ENCODE peak calls at places on chromosome 4, in seven cellular contexts. One of them, this sample, is unnamed.

GRCh38 chr4:1601533-1601835 is 82.6 kb downstream of the FAM53A start:
- DNase-seq in GM12878: no peak
- DNase-seq in CD4-positive, alpha-beta memory T cell: no peak
- DNase-seq in aorta: no peak
- DNase-seq in CD8-positive, alpha-beta memory T cell: no peak
- DNase-seq in fibroblast of lung: no peak
- DNase-seq in A549: no peak
- DNase-seq in this sample: no peak

GRCh38 chr4:144360394-144360793 is 219.9 kb upstream of the GYPA start:
- DNase-seq in CD8-positive, alpha-beta memory T cell: no peak
- DNase-seq in CD4-positive, alpha-beta memory T cell: no peak
- DNase-seq in aorta: no peak
- DNase-seq in fibroblast of lung: no peak
- DNase-seq in A549: no peak
- DNase-seq in GM12878: no peak
- DNase-seq in this sample: no peak

GRCh38 chr4:183716302-183716701 is 57.2 kb downstream of the TRAPPC11 start:
- DNase-seq in aorta: no peak
- DNase-seq in CD8-positive, alpha-beta memory T cell: no peak
- DNase-seq in A549: no peak
- DNase-seq in GM12878: no peak
- DNase-seq in CD4-positive, alpha-beta memory T cell: no peak
- DNase-seq in fibroblast of lung: no peak
- DNase-seq in this sample: no peak

GRCh38 chr4:31617667-31618066 is 897.5 kb downstream of the PCDH7 start:
- DNase-seq in aorta: no peak
- DNase-seq in GM12878: no peak
- DNase-seq in fibroblast of lung: no peak
- DNase-seq in CD8-positive, alpha-beta memory T cell: no peak
- DNase-seq in CD4-positive, alpha-beta memory T cell: no peak
- DNase-seq in A549: no peak
- DNase-seq in this sample: no peak

GRCh38 chr4:176261481-176261880 is 7.5 kb downstream of the ASB5 start:
- DNase-seq in GM12878: no peak
- DNase-seq in A549: no peak
- DNase-seq in CD8-positive, alpha-beta memory T cell: no peak
- DNase-seq in fibroblast of lung: no peak
- DNase-seq in CD4-positive, alpha-beta memory T cell: no peak
- DNase-seq in aorta: no peak
- DNase-seq in this sample: no peak

GRCh38 chr4:183553601-183554345 is 48.9 kb downstream of the ING2 start:
- DNase-seq in GM12878: no peak
- DNase-seq in aorta: peak
- DNase-seq in fibroblast of lung: no peak
- DNase-seq in CD4-positive, alpha-beta memory T cell: no peak
- DNase-seq in A549: no peak
- DNase-seq in CD8-positive, alpha-beta memory T cell: no peak
- DNase-seq in this sample: no peak

GRCh38 chr4:143616771-143617170 is 83.7 kb downstream of the FREM3 start:
- DNase-seq in fibroblast of lung: peak
- DNase-seq in GM12878: peak
- DNase-seq in aorta: no peak
- DNase-seq in CD8-positive, alpha-beta memory T cell: no peak
- DNase-seq in A549: no peak
- DNase-seq in CD4-positive, alpha-beta memory T cell: no peak
- DNase-seq in this sample: no peak

GRCh38 chr4:101756181-101756580 is 34.3 kb upstream of the BANK1 start:
- DNase-seq in CD4-positive, alpha-beta memory T cell: no peak
- DNase-seq in A549: no peak
- DNase-seq in GM12878: no peak
- DNase-seq in fibroblast of lung: peak
- DNase-seq in CD8-positive, alpha-beta memory T cell: no peak
- DNase-seq in aorta: no peak
- DNase-seq in this sample: no peak

GRCh38 chr4:15577508-15577907 is 77.6 kb downstream of the FBXL5 start:
- DNase-seq in fibroblast of lung: peak
- DNase-seq in GM12878: no peak
- DNase-seq in aorta: no peak
- DNase-seq in CD4-positive, alpha-beta memory T cell: no peak
- DNase-seq in CD8-positive, alpha-beta memory T cell: no peak
- DNase-seq in A549: no peak
- DNase-seq in this sample: no peak

DNA sequence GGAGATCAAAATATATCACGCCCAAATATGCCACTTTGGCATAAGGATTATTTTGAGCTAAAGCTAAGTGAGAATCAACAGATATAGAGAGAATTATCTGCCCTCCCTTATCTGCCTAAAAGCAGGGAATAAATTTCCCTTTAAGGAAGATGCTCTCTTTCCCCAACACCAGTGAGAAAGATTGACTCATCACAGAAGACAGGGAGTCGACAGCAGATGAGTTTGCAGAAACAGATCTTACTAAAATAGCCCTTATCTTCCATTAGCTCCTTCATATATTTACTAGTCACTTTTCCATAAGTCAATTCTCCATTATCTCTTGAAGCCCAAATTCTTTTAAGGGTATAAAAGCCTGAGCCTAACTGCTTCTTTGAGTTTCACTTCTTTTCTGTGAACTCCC is 156.6 kb downstream of the CAMK2D start:
- DNase-seq in CD4-positive, alpha-beta memory T cell: no peak
- DNase-seq in fibroblast of lung: no peak
- DNase-seq in A549: peak
- DNase-seq in CD8-positive, alpha-beta memory T cell: no peak
- DNase-seq in aorta: no peak
- DNase-seq in GM12878: no peak
- DNase-seq in this sample: no peak
- H3K27ac ChIP-seq in CD4-positive, alpha-beta memory T cell: no peak
- H3K27ac ChIP-seq in fibroblast of lung: no peak
- H3K27ac ChIP-seq in A549: peak
- H3K27ac ChIP-seq in CD8-positive, alpha-beta memory T cell: no peak
- H3K27ac ChIP-seq in aorta: no peak
- H3K27ac ChIP-seq in GM12878: no peak
- H3K27ac ChIP-seq in this sample: no peak

GRCh38 chr4:110609044-110609750 is 13.7 kb downstream of the PITX2 start:
- DNase-seq in CD8-positive, alpha-beta memory T cell: no peak
- DNase-seq in aorta: no peak
- DNase-seq in GM12878: no peak
- DNase-seq in A549: no peak
- DNase-seq in CD4-positive, alpha-beta memory T cell: no peak
- DNase-seq in fibroblast of lung: no peak
- DNase-seq in this sample: no peak
- H3K4me3 ChIP-seq in CD8-positive, alpha-beta memory T cell: no peak
- H3K4me3 ChIP-seq in aorta: no peak
- H3K4me3 ChIP-seq in GM12878: no peak
- H3K4me3 ChIP-seq in A549: no peak
- H3K4me3 ChIP-seq in CD4-positive, alpha-beta memory T cell: no peak
- H3K4me3 ChIP-seq in fibroblast of lung: no peak
- H3K4me3 ChIP-seq in this sample: no peak

DNA sequence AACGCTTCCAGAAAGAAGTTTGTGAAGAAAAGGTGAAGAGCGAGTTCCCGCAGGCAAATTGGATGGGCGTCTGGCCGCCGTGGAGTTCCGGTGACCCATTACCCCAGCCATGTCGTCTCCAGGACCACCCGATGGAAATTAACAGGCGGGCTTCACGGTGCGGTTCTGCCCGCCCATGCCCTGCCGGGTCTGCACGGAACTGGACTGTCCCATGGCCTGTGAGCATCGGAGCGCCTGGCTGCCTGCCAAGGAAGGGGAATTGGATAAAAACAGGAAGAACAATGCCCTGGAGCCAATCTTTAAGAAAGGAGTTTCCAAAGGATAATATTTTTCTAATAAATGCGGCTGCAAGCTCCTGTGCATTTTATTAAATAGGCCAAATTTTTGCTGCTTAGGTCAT is 319.8 kb upstream of the SLC7A11 start:
- DNase-seq in CD4-positive, alpha-beta memory T cell: no peak
- DNase-seq in A549: no peak
- DNase-seq in GM12878: no peak
- DNase-seq in aorta: peak
- DNase-seq in fibroblast of lung: no peak
- DNase-seq in CD8-positive, alpha-beta memory T cell: no peak
- DNase-seq in this sample: no peak
- H3K27ac ChIP-seq in CD4-positive, alpha-beta memory T cell: no peak
- H3K27ac ChIP-seq in A549: no peak
- H3K27ac ChIP-seq in GM12878: no peak
- H3K27ac ChIP-seq in aorta: no peak
- H3K27ac ChIP-seq in fibroblast of lung: no peak
- H3K27ac ChIP-seq in CD8-positive, alpha-beta memory T cell: no peak
- H3K27ac ChIP-seq in this sample: no peak

DNA sequence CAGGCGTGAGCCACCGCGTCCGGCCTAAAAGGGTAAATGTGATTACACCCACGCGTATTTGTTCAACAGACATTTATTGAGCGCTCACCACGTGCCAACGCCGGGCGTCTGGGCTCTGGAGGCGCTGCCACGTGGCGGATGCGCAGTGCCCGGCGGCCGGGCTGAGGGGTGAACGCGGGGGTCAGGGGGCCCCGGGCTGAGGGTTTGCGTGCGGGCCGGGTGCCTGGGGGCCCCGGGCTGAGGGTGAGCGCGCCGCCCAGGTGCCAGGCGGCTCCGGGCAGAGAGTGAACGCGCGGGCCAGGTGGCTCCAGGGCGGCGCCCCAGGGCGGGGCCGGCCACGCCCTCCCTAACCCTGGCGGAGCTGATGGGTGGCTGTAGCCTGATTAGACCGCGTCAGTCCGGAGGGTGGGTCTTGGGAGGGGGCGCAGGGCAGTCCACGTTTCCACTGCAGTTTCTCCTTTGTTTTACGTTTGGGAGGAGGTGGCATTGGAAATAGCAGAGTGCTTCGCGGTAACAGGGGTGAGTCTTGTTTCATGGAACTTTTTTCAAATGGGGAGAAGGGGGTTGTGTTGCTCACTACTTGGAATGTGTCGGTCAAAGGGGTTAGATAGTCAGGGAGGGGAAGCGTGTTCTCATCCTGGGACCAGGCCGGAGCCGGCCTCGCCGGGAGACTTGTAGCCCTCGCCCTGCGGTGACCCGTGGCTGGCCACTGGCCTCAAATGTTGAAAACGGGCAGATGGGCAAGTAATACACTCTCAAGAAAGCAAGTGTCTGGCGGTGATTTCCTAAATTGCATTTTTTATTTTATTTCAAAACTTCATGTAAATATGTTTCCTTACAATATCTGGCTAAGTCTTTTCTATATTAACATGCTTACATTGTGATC is at the start of gene ZFP42:
- DNase-seq in GM12878: no peak
- DNase-seq in aorta: no peak
- DNase-seq in CD8-positive, alpha-beta memory T cell: no peak
- DNase-seq in A549: no peak
- DNase-seq in CD4-positive, alpha-beta memory T cell: no peak
- DNase-seq in fibroblast of lung: no peak
- DNase-seq in this sample: no peak
- H3K4me3 ChIP-seq in GM12878: no peak
- H3K4me3 ChIP-seq in aorta: no peak
- H3K4me3 ChIP-seq in CD8-positive, alpha-beta memory T cell: no peak
- H3K4me3 ChIP-seq in A549: no peak
- H3K4me3 ChIP-seq in CD4-positive, alpha-beta memory T cell: no peak
- H3K4me3 ChIP-seq in fibroblast of lung: no peak
- H3K4me3 ChIP-seq in this sample: no peak

GRCh38 chr4:40511017-40511614 is 118.5 kb downstream of the RBM47 start:
- DNase-seq in CD8-positive, alpha-beta memory T cell: no peak
- DNase-seq in fibroblast of lung: no peak
- DNase-seq in aorta: no peak
- DNase-seq in GM12878: no peak
- DNase-seq in CD4-positive, alpha-beta memory T cell: no peak
- DNase-seq in A549: no peak
- DNase-seq in this sample: no peak
- H3K27ac ChIP-seq in CD8-positive, alpha-beta memory T cell: no peak
- H3K27ac ChIP-seq in fibroblast of lung: no peak
- H3K27ac ChIP-seq in aorta: no peak
- H3K27ac ChIP-seq in GM12878: no peak
- H3K27ac ChIP-seq in CD4-positive, alpha-beta memory T cell: no peak
- H3K27ac ChIP-seq in A549: no peak
- H3K27ac ChIP-seq in this sample: no peak

GRCh38 chr4:52861171-52861873 is 795 bp upstream of the RASL11B start:
- DNase-seq in GM12878: no peak
- DNase-seq in fibroblast of lung: no peak
- DNase-seq in aorta: no peak
- DNase-seq in A549: no peak
- DNase-seq in CD4-positive, alpha-beta memory T cell: no peak
- DNase-seq in CD8-positive, alpha-beta memory T cell: no peak
- DNase-seq in this sample: no peak
- H3K4me3 ChIP-seq in GM12878: peak
- H3K4me3 ChIP-seq in fibroblast of lung: peak
- H3K4me3 ChIP-seq in aorta: peak
- H3K4me3 ChIP-seq in A549: peak
- H3K4me3 ChIP-seq in CD4-positive, alpha-beta memory T cell: no peak
- H3K4me3 ChIP-seq in CD8-positive, alpha-beta memory T cell: peak
- H3K4me3 ChIP-seq in this sample: no peak

DNA sequence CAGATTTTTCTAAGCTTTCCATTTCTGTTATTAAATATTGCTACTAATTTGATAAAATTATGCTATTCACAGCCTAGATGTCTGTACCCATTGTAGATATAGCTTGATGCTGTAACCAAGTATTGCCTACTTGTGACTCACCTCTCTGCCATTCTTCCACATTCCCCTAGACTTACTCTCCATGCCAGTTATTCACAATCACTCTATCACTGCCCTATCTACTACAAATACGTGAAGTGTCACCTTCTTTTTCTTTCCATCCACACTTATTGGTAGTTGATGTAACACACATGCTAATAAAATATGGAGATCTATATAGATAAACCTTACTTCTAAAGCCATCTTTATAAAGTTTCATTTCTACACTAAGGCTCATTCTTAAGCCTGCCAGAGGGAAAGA is 179.4 kb upstream of the PACRGL start:
- DNase-seq in GM12878: no peak
- DNase-seq in CD4-positive, alpha-beta memory T cell: no peak
- DNase-seq in A549: no peak
- DNase-seq in CD8-positive, alpha-beta memory T cell: no peak
- DNase-seq in aorta: no peak
- DNase-seq in fibroblast of lung: peak
- DNase-seq in this sample: no peak
- H3K27ac ChIP-seq in GM12878: no peak
- H3K27ac ChIP-seq in CD4-positive, alpha-beta memory T cell: no peak
- H3K27ac ChIP-seq in A549: no peak
- H3K27ac ChIP-seq in CD8-positive, alpha-beta memory T cell: no peak
- H3K27ac ChIP-seq in aorta: no peak
- H3K27ac ChIP-seq in fibroblast of lung: no peak
- H3K27ac ChIP-seq in this sample: no peak

This sample was measured in CD4-positive, CD25-positive, alpha-beta regulatory T cell.